ENCODE peak calls at places on chromosomes 11 and 22, in six cellular contexts. One of them, this sample, is unnamed.

GRCh38 chr11:16091862-16092261 is 264.5 kb downstream of the SOX6 start:
- ATAC-seq in Panc1: no peak
- ATAC-seq in HCT116: no peak
- ATAC-seq in upper lobe of left lung: no peak
- ATAC-seq in HepG2: no peak
- ATAC-seq in K562: no peak
- ATAC-seq in this sample: no peak

GRCh38 chr11:46106530-46107407 is 14.5 kb downstream of the PHF21A start:
- ATAC-seq in Panc1: peak; percentile 58
- ATAC-seq in HCT116: no peak
- ATAC-seq in upper lobe of left lung: no peak
- ATAC-seq in HepG2: no peak
- ATAC-seq in K562: peak; percentile 77
- ATAC-seq in this sample: no peak

GRCh38 chr11:123191939-123192338 is 3.1 kb downstream of the CLMP start:
- ATAC-seq in Panc1: no peak
- ATAC-seq in HCT116: no peak
- ATAC-seq in upper lobe of left lung: no peak
- ATAC-seq in HepG2: no peak
- ATAC-seq in K562: no peak
- ATAC-seq in this sample: no peak

GRCh38 chr11:11400635-11401232 is 47.7 kb upstream of the CSNK2A3 start:
- ATAC-seq in Panc1: no peak
- ATAC-seq in HCT116: peak; percentile 82
- ATAC-seq in upper lobe of left lung: no peak
- ATAC-seq in HepG2: peak; percentile 70
- ATAC-seq in K562: peak; percentile 72
- ATAC-seq in this sample: no peak

GRCh38 chr11:46363455-46363920 is 16.2 kb downstream of the DGKZ start:
- ATAC-seq in Panc1: peak; percentile 72
- ATAC-seq in HCT116: peak; percentile 79
- ATAC-seq in upper lobe of left lung: peak; percentile 1
- ATAC-seq in HepG2: no peak
- ATAC-seq in K562: no peak
- ATAC-seq in this sample: no peak

GRCh38 chr11:77775941-77776340 is 44.6 kb downstream of the RSF1 start:
- ATAC-seq in Panc1: no peak
- ATAC-seq in HCT116: no peak
- ATAC-seq in upper lobe of left lung: no peak
- ATAC-seq in HepG2: no peak
- ATAC-seq in K562: no peak
- ATAC-seq in this sample: no peak

GRCh38 chr11:96229354-96229973 is 113.5 kb downstream of the MAML2 start:
- ATAC-seq in Panc1: no peak
- ATAC-seq in HCT116: no peak
- ATAC-seq in upper lobe of left lung: peak; percentile 48
- ATAC-seq in HepG2: no peak
- ATAC-seq in K562: no peak
- ATAC-seq in this sample: no peak

GRCh38 chr22:38081636-38081940 is 2.4 kb downstream of the SLC16A8 start:
- ATAC-seq in Panc1: no peak
- ATAC-seq in HCT116: no peak
- ATAC-seq in upper lobe of left lung: no peak
- ATAC-seq in HepG2: no peak
- ATAC-seq in K562: no peak
- ATAC-seq in this sample: no peak

GRCh38 chr11:94068764-94069163 is 47.6 kb downstream of the HEPHL1 start:
- ATAC-seq in Panc1: no peak
- ATAC-seq in HCT116: no peak
- ATAC-seq in upper lobe of left lung: no peak
- ATAC-seq in HepG2: no peak
- ATAC-seq in K562: no peak
- ATAC-seq in this sample: no peak

GRCh38 chr11:2862395-2862949 is 23.1 kb downstream of the CDKN1C start:
- ATAC-seq in Panc1: no peak
- ATAC-seq in HCT116: no peak
- ATAC-seq in upper lobe of left lung: no peak
- ATAC-seq in HepG2: no peak
- ATAC-seq in K562: no peak
- ATAC-seq in this sample: no peak

GRCh38 chr11:133306019-133306418 is 226.3 kb downstream of the OPCML start:
- ATAC-seq in Panc1: no peak
- ATAC-seq in HCT116: no peak
- ATAC-seq in upper lobe of left lung: no peak
- ATAC-seq in HepG2: no peak
- ATAC-seq in K562: no peak
- ATAC-seq in this sample: no peak

GRCh38 chr11:5129457-5129877 is 8.7 kb downstream of the OR52A5 start:
- ATAC-seq in Panc1: no peak
- ATAC-seq in HCT116: peak; percentile 57
- ATAC-seq in upper lobe of left lung: no peak
- ATAC-seq in HepG2: no peak
- ATAC-seq in K562: peak; percentile 90
- ATAC-seq in this sample: no peak

GRCh38 chr22:43205261-43205691 is 18.3 kb upstream of the TTLL12 start:
- ATAC-seq in Panc1: no peak
- ATAC-seq in HCT116: no peak
- ATAC-seq in upper lobe of left lung: no peak
- ATAC-seq in HepG2: no peak
- ATAC-seq in K562: no peak
- ATAC-seq in this sample: no peak

GRCh38 chr11:68038226-68038717 is 553 bp upstream of the TCIRG1 start:
- ATAC-seq in Panc1: peak; percentile 39
- ATAC-seq in HCT116: peak; percentile 25
- ATAC-seq in upper lobe of left lung: no peak
- ATAC-seq in HepG2: peak; percentile 75
- ATAC-seq in K562: peak; percentile 29
- ATAC-seq in this sample: peak; percentile 3

GRCh38 chr11:104776501-104777170 is 121.6 kb downstream of the CASP12 start:
- ATAC-seq in Panc1: no peak
- ATAC-seq in HCT116: no peak
- ATAC-seq in upper lobe of left lung: no peak
- ATAC-seq in HepG2: no peak
- ATAC-seq in K562: no peak
- ATAC-seq in this sample: no peak

GRCh38 chr11:125939081-125939521 is 6.7 kb upstream of the VSIG10L2 start:
- ATAC-seq in Panc1: no peak
- ATAC-seq in HCT116: no peak
- ATAC-seq in upper lobe of left lung: peak; percentile 69
- ATAC-seq in HepG2: no peak
- ATAC-seq in K562: no peak
- ATAC-seq in this sample: no peak

GRCh38 chr11:64076764-64077163 is 41.0 kb downstream of the FLRT1 start:
- ATAC-seq in Panc1: no peak
- ATAC-seq in HCT116: no peak
- ATAC-seq in upper lobe of left lung: no peak
- ATAC-seq in HepG2: no peak
- ATAC-seq in K562: no peak
- ATAC-seq in this sample: no peak

GRCh38 chr11:74540270-74540669 is 46.7 kb upstream of the LIPT2 start:
- ATAC-seq in Panc1: no peak
- ATAC-seq in HCT116: no peak
- ATAC-seq in upper lobe of left lung: no peak
- ATAC-seq in HepG2: no peak
- ATAC-seq in K562: no peak
- ATAC-seq in this sample: no peak

GRCh38 chr11:74535371-74536118 is 42.0 kb upstream of the LIPT2 start:
- ATAC-seq in Panc1: no peak
- ATAC-seq in HCT116: no peak
- ATAC-seq in upper lobe of left lung: no peak
- ATAC-seq in HepG2: no peak
- ATAC-seq in K562: no peak
- ATAC-seq in this sample: no peak

GRCh38 chr11:74534216-74534615 is 40.7 kb upstream of the LIPT2 start:
- ATAC-seq in Panc1: no peak
- ATAC-seq in HCT116: no peak
- ATAC-seq in upper lobe of left lung: no peak
- ATAC-seq in HepG2: no peak
- ATAC-seq in K562: no peak
- ATAC-seq in this sample: no peak

GRCh38 chr11:74541466-74541865 is 47.9 kb upstream of the LIPT2 start:
- ATAC-seq in Panc1: no peak
- ATAC-seq in HCT116: no peak
- ATAC-seq in upper lobe of left lung: no peak
- ATAC-seq in HepG2: no peak
- ATAC-seq in K562: no peak
- ATAC-seq in this sample: no peak

DNA sequence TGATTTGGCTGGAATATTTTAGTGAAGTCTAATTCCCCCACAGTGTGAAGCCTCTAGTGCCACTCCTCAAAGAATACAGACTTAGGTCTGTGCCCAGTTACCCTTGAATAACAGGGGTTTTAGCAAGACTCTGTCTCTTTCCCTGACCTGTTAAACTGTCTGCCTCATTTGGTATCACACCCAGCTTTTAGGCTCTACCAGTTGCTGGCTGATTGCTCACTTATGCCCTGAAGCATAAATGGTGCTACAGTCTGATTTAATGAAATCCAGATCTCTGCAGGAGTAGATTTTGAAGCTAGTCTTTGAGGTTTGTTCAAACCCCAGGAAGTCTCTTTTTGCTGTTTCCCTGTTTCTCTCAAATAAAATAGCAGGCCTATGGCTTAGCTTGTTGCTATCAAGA is 45.2 kb upstream of the LIPT2 start:
- ATAC-seq in Panc1: no peak
- ATAC-seq in HCT116: no peak
- ATAC-seq in upper lobe of left lung: no peak
- ATAC-seq in HepG2: no peak
- ATAC-seq in K562: no peak
- ATAC-seq in this sample: no peak
- TF ChIP-seq POLR2AphosphoS5 in Panc1: no peak
- TF ChIP-seq POLR2AphosphoS5 in HCT116: no peak
- TF ChIP-seq POLR2AphosphoS5 in upper lobe of left lung: no peak
- TF ChIP-seq POLR2AphosphoS5 in HepG2: no peak
- TF ChIP-seq POLR2AphosphoS5 in K562: no peak
- TF ChIP-seq POLR2AphosphoS5 in this sample: no peak

DNA sequence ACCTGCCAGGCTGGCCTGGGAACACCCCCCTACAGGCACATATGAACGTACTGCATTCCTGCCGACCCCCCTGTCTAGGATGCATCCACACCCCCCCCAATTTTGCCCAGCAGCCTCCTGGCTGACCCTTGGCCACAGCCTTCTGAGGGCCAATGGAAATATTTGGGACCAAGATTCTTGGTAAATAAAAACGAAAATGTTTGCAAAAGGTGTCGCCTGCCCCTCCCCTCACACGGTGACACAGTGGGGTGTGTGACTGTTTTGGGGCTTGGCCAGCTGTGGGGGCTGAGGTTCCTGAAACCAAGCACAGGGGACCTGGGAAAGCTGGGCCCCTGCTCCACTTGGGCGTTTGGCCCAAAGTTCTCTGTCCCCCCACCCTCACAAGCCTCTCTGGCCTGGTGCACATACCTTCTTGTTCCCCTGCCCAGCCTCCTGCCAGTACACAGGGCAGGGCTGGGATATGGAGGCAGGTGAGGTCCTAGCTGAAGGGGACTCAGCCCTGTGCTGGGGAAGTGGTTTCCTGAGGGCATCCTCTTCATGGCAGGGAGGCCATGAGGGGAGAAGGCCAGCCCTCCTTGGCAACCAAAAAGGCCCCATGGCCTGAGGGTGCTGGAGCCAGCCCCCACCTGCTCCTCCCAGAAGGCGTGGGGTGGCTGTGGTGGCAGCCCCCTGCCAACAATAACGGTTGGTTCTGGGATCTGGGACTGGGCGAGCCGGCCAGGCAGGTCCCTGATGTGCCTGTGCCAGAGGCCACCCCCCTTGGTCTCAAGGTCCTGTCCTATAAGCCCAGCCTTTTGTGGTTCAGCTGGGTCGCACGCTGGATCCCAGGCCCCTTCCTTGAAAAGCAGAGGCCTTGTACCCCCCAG is 2.1 kb upstream of the CRACR2B start:
- ATAC-seq in Panc1: no peak
- ATAC-seq in HCT116: no peak
- ATAC-seq in upper lobe of left lung: no peak
- ATAC-seq in HepG2: peak; percentile 1
- ATAC-seq in K562: no peak
- ATAC-seq in this sample: no peak
- TF ChIP-seq POLR2AphosphoS5 in Panc1: peak; percentile 54
- TF ChIP-seq POLR2AphosphoS5 in HCT116: no peak
- TF ChIP-seq POLR2AphosphoS5 in upper lobe of left lung: no peak
- TF ChIP-seq POLR2AphosphoS5 in HepG2: peak; percentile 24
- TF ChIP-seq POLR2AphosphoS5 in K562: no peak
- TF ChIP-seq POLR2AphosphoS5 in this sample: no peak

DNA sequence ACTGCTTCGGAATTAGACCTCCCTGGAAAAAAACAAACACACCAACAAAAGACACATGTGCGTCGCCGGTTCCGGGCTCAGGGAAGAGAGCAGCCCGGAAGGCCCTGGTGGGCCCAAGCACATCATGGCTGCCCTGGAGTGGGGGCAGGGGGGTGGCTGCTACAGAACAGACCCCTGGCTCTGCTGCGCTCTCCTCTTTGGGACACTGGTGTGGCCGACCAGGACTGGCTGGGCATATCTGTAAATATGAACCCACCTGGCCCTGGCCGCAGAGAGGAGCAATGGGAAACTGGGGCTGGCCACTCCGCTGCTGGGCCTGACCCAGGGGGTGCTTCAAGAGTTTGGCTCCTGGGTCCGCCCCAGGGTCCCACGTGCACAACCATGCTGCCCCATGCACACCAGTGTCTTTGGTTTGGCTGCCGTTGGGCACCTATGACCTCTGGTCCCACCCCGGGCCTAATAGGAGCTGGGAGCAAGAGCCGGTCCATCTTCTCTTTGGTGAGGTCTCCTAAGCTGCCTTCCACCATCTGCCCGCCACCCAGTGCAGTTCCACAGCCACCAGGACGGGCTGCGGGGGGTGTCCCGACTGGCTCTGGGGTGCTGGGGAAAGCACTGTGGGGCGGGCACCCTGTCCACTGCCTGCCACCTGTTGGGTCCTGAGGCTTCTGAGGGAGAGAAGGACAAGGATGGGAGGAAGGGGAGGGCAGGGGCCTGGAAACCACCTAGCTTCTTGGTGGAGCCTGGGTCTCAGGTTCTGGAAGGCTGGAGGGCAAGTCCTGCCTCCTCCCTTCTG is 30.1 kb downstream of the PPM1F start:
- ATAC-seq in Panc1: no peak
- ATAC-seq in HCT116: no peak
- ATAC-seq in upper lobe of left lung: no peak
- ATAC-seq in HepG2: no peak
- ATAC-seq in K562: no peak
- ATAC-seq in this sample: no peak
- TF ChIP-seq POLR2AphosphoS5 in Panc1: no peak
- TF ChIP-seq POLR2AphosphoS5 in HCT116: no peak
- TF ChIP-seq POLR2AphosphoS5 in upper lobe of left lung: no peak
- TF ChIP-seq POLR2AphosphoS5 in HepG2: no peak
- TF ChIP-seq POLR2AphosphoS5 in K562: no peak
- TF ChIP-seq POLR2AphosphoS5 in this sample: no peak

DNA sequence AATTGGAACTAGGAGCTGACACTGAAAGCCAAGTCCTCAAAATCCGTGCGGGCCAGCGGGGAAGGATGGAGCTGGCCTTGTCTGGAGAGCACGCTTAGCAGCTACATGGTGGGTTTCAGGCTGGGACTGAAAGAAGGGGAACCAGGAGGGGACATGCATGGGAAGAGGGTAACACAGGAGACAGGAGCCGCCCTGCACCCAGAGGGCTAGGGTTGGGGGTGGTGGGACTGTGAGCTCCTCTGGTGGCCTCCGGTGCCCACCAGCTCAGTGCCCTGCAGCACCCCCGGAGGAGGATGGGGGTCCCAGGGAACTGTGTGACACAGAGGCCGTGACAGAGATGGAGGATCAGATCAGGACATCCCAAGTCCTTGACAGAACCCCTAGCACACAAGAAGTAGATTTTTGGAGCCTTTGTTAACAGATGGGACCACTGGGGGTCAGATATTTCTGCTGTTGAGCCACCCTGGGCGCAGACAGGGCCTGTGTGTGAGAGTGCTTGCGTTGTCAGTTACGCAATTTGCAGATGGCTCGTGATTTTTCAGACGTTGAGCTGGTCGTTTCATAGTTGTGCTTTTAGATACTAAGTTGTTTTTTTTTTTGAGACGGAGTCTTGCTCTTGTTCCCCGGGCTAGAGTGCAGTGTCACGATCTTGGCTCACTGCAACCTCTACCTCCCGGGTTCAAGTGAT is 21.3 kb upstream of the GRAMD4 start:
- ATAC-seq in Panc1: no peak
- ATAC-seq in HCT116: no peak
- ATAC-seq in upper lobe of left lung: peak; percentile 60
- ATAC-seq in HepG2: no peak
- ATAC-seq in K562: peak; percentile 20
- ATAC-seq in this sample: peak; percentile 29
- TF ChIP-seq POLR2AphosphoS5 in Panc1: no peak
- TF ChIP-seq POLR2AphosphoS5 in HCT116: no peak
- TF ChIP-seq POLR2AphosphoS5 in upper lobe of left lung: peak; percentile 23
- TF ChIP-seq POLR2AphosphoS5 in HepG2: no peak
- TF ChIP-seq POLR2AphosphoS5 in K562: no peak
- TF ChIP-seq POLR2AphosphoS5 in this sample: no peak